ENCODE peak calls at places on chromosomes 7 and 10, in four cellular contexts. Z, Y, G and J are unnamed samples. For H3K36me3, the result is how much of the 10 kb centered on the place peaks cover.

GRCh38 chr10:18681366-18681765 is 22.1 kb downstream of the ARL5B start:
- DNase-seq in G (no peak), Y (no peak), Z (peak), J (no peak)

GRCh38 chr7:121352323-121352722 is 23.5 kb downstream of the WNT16 start:
- DNase-seq in Z (no peak), Y (no peak), G (no peak), J (no peak)

GRCh38 chr7:2757904-2758672 is 70.1 kb downstream of the AMZ1 start:
- DNase-seq in G (peak), Z (peak), Y (peak), J (peak)

GRCh38 chr7:30413864-30414263 is 64.7 kb downstream of the NOD1 start:
- DNase-seq in Z (no peak), Y (no peak), G (no peak), J (no peak)

GRCh38 chr10:89217057-89217990 is 10.2 kb upstream of the CH25H start:
- DNase-seq in G (peak), Y (peak), Z (peak), J (no peak)

GRCh38 chr10:24642921-24643678 is 80.6 kb downstream of the ARHGAP21 start:
- DNase-seq in Z (peak), Y (no peak), G (peak), J (no peak)

GRCh38 chr10:22824984-22825383 is 102.9 kb upstream of the ARMC3 start:
- DNase-seq in Y (no peak), G (no peak), Z (peak), J (no peak)

GRCh38 chr10:24393206-24393605 is 184.3 kb downstream of the KIAA1217 start:
- DNase-seq in Z (no peak), G (no peak), Y (no peak), J (no peak)

GRCh38 chr10:75431180-75432111 is at the start of gene LRMDA:
- DNase-seq in Y (no peak), Z (no peak), G (peak), J (peak)

GRCh38 chr10:11440250-11441150 is 170.9 kb downstream of the USP6NL start:
- DNase-seq in G (no peak), Z (no peak), Y (no peak), J (no peak)

GRCh38 chr10:44576715-44577191 is 191.9 kb upstream of the CXCL12 start:
- DNase-seq in Y (no peak), G (peak), Z (peak), J (no peak)

GRCh38 chr10:47438857-47439474 is 44.9 kb downstream of the ANXA8 start:
- DNase-seq in Y (no peak), Z (peak), G (no peak), J (no peak)

GRCh38 chr7:65307651-65308299 is 65.9 kb upstream of the ZNF92 start:
- DNase-seq in Y (no peak), G (peak), Z (peak), J (no peak)

GRCh38 chr10:112996462-112996861 is 46.4 kb downstream of the TCF7L2 start:
- DNase-seq in G (no peak), Z (no peak), Y (no peak), J (no peak)

GRCh38 chr10:70617798-70618568 is 15.4 kb upstream of the PRF1 start:
- DNase-seq in Y (no peak), G (no peak), Z (peak), J (no peak)

GRCh38 chr7:7969306-7970112 is 913 bp downstream of the GLCCI1 start:
- DNase-seq in Z (peak), Y (peak), G (peak), J (peak)

GRCh38 chr7:138861051-138861450 is 63.1 kb upstream of the ATP6V0A4 start:
- DNase-seq in Z (no peak), Y (no peak), G (no peak), J (no peak)

GRCh38 chr7:95772298-95772770 is at the start of gene DYNC1I1:
- DNase-seq in Y (peak), G (peak), Z (peak), J (peak)

GRCh38 chr7:7944619-7945282 is 23.8 kb upstream of the GLCCI1 start:
- DNase-seq in Z (no peak), G (no peak), Y (peak), J (no peak)

GRCh38 chr7:69782917-69783684 is 184.8 kb downstream of the AUTS2 start:
- DNase-seq in G (peak), Y (peak), Z (no peak), J (no peak)

GRCh38 chr7:129827467-129827990 is 125.2 kb downstream of the UBE2H start:
- DNase-seq in Z (no peak), G (no peak), Y (no peak), J (no peak)

GRCh38 chr10:74008212-74008731 is 10.4 kb downstream of the VCL start:
- DNase-seq in Y (no peak), Z (peak), G (no peak), J (no peak)

GRCh38 chr7:158740013-158740656 is 35.5 kb upstream of the NCAPG2 start:
- DNase-seq in Y (no peak), Z (peak), G (no peak), J (peak)

GRCh38 chr7:112362053-112362650 is 88.1 kb upstream of the IFRD1 start:
- DNase-seq in Z (no peak), G (no peak), Y (no peak), J (no peak)

GRCh38 chr7:38630720-38631673 is at the start of gene AMPH:
- DNase-seq in Y (peak), G (peak), Z (peak), J (peak)

GRCh38 chr7:146291900-146292299 is 175.3 kb downstream of the CNTNAP2 start:
- DNase-seq in G (no peak), Z (no peak), Y (no peak), J (no peak)

GRCh38 chr7:75776295-75776971 is 4.4 kb upstream of the CCL26 start:
- DNase-seq in G (no peak), Y (no peak), Z (peak), J (no peak)

GRCh38 chr7:106866298-106867281 is 1.5 kb downstream of the PIK3CG start:
- DNase-seq in Y (no peak), Z (no peak), G (no peak), J (peak)

GRCh38 chr10:133230387-133231195 is 574 bp downstream of the UTF1 start:
- DNase-seq in Y (no peak), G (no peak), Z (no peak), J (no peak)

GRCh38 chr7:138352570-138353461 is 107.2 kb upstream of the TRIM24 start:
- DNase-seq in Y (no peak), G (no peak), Z (no peak), J (no peak)

GRCh38 chr10:63413429-63413828 is 52.3 kb downstream of the JMJD1C start:
- DNase-seq in G (no peak), Z (no peak), Y (no peak), J (no peak)

DNA sequence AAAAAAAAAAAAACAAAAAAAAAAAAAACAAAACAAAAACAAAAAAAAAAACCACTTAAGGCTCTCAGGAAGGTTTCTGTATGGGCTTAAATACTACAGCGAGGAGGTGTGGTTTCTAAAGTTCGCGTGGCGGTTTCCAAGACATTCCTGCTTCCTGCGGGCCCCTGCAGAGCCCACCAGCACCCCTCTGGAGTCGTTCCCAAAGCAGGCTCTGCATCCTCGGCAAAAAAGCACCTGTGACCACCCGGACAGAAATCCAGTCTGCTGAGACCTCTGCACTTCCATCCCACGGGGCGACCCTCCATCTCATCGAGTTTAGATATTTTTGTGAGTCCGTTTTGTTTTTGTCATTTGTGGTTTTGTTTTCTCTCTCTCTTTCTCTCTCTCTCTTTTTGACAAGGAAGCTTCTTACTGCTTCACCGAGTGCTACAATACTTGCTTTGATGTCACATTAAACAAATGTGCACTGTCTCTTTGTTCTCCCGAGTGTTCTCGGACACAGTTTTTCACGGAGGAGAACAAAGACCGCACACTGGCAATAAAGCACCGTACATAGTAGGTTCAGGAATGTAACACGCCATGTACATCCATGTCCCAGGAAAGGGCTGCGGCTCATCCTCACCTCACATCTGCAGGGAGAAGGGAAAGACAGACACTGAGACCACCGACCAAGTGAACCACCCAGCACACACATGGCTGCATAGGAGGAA is 21.5 kb downstream of the PDGFA start:
- DNase-seq in G (no peak), Y (no peak), Z (no peak), J (no peak)
- H3K36me3 ChIP-seq in G (half or more), Y (under half), Z (under half), J (half or more)

DNA sequence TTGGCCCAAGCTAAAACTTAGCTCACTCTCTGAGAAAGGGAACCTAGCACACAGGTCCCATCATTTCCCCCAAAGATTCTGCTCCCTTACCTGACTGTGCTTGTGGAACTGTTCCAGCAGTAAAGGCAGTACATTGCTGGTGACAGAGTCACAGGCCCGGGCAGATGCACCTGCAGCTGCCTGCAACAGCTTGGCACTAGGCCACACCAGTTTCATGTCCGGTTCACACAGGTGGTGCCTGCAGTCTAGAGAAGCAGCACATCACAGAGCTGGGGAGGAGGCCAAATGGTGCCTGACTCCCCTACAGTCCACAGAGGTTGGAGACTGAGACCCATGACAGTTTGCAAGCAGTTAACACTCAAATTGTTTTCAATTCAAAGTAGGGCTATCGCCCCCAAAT is 22.2 kb downstream of the ZDHHC16 start:
- DNase-seq in G (no peak), Y (no peak), Z (no peak), J (no peak)
- H3K36me3 ChIP-seq in G (half or more), Y (half or more), Z (half or more), J (under half)

DNA sequence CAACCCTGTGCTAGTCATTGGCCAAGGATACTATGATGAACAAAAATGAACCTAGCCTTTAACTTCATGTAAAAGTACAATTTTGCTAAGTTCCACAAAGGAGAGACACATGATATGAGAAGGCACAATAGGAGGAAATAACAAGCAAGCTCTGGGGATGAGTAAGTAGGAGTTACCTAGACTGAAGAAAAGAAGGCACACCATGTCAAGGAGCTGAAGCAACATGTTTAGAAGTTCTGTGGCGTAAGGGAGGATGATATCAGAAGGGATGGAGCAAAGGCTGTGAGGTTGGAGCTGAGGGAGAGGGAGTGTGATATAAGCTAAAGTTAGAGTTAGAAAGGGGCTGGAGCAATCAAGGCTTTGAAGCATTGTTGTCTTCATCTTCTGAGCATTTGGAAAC is 25.6 kb downstream of the KIFBP start:
- DNase-seq in Z (peak), Y (no peak), G (no peak), J (no peak)
- H3K36me3 ChIP-seq in Z (under half), Y (half or more), G (half or more), J (under half)

DNA sequence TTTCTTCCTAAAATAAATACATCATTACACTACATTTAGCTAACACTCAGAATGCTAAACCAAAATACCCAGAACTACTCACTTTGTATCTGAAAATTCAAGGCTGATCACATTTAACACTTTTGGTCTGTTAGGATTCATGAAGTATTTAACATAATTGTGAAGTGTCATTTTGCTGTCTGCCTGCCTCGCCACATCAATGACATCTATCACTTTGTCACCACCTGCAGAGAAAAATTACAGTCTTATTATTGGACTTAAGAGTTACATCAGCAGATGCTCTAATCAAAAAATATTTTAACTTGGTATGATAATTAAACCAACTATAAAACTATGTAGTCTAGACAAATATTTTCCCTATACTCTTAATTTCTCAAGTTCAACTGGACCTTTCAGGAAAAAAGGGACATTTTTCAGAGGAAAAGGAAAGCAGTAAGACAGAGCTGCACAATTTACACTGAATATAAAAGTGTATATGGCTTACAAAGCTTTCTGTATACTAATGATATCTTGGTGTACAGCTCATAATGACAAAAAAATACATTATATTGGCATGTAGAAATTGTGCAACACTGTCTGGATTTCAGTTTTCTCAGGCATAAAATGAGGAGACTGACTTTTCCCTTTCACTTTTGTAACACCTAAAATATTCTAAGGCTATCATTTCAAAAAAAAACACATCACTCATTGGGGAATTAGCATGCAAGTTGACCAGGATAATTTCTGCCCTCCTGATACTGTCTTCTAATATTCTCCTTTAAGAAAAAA is 49.2 kb downstream of the KDM7A start:
- DNase-seq in G (no peak), Z (no peak), Y (no peak), J (no peak)
- H3K36me3 ChIP-seq in G (half or more), Z (under half), Y (under half), J (half or more)

GRCh38 chr10:95375418-95375817 is 84.6 kb upstream of the PDLIM1 start:
- DNase-seq in Z (no peak), G (no peak), Y (no peak), J (no peak)
- H3K36me3 ChIP-seq in Z (under half), G (half or more), Y (half or more), J (under half)

GRCh38 chr10:96524745-96525144 is 11.0 kb upstream of the TLL2 start:
- DNase-seq in Z (no peak), G (no peak), Y (no peak), J (no peak)

GRCh38 chr10:96532523-96532922 is 18.8 kb upstream of the TLL2 start:
- DNase-seq in Y (no peak), G (no peak), Z (peak), J (no peak)

DNA sequence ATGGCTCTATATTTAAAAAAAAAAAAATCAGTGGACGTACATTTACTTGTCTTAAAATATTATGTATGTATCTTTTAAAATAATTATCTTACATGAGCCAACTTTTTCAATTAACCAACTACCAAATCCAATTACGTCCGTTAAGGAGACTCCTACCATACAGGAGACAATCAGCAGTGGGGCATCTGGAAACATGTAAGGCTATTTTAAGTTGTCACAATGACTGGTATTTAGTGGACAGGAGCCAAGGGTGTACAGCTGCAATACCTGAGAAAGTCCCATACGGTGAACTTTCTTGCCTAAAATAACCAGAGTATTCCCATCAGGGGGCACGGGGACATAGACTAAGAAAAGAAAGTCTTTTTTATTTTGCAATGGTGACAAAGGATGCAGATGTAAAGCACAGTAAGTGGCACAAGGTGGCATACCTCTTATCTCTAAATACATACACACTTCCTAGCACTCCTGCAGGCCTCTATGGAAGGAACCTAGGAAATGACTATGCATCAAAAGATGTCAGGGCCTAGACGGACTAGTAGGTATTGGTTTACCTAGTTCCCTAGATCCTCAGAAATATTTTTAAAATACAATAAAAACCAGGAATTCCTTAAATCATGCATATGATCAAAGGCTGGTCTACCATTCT is 16.0 kb upstream of the TLL2 start:
- DNase-seq in G (no peak), Z (no peak), Y (no peak), J (no peak)
- H3K36me3 ChIP-seq in G (half or more), Z (under half), Y (under half), J (under half)

DNA sequence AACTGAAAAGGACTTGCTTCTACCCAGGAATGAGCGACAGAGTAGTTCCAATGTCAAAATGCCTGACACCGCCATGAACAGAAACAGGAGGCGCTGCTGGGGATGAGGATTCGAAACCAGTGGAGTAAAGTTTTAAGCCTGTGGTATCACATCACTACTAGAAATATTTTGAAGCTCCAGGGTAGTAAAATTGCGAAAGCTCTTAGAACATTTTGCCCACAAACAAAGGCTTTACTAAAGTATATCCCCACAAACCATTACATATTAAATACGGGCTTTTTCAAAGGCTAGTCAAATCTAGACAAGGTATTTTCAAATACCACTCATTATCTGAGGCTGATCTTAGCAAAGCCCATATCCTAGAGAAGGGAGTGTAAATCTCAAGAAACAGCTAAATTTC is 2.4 kb downstream of the PRDX3 start:
- DNase-seq in Z (no peak), G (no peak), Y (no peak), J (no peak)
- H3K36me3 ChIP-seq in Z (under half), G (under half), Y (under half), J (under half)

DNA sequence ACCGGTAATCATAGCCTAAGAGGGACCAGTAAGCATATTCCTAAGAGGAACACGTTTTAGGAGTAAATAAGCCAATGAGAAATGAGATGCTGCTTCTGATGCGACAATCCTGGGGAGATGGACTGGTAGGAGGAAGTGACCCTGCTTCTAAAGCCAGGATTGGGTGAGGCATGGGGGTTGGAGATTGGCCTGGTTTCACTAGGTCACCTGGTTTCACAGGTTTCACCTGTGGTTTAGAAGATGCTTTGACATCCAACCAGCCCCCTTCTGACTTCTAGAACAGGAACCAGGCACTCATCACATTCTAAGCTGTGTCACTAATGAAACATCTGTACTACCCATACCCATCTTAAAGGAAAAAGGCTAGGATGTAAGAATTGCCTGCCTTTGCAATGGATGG is 53.0 kb upstream of the BAMBI start:
- DNase-seq in Y (no peak), Z (no peak), G (no peak), J (no peak)
- H3K36me3 ChIP-seq in Y (under half), Z (under half), G (under half), J (under half)

GRCh38 chr7:127928852-127929251 is 102.4 kb downstream of the LRRC4 start:
- DNase-seq in Z (no peak), Y (no peak), G (no peak), J (no peak)

GRCh38 chr7:127933116-127933515 is 98.1 kb downstream of the LRRC4 start:
- DNase-seq in Y (no peak), Z (peak), G (no peak), J (no peak)

GRCh38 chr7:127928222-127928621 is 103.0 kb downstream of the LRRC4 start:
- DNase-seq in G (no peak), Z (no peak), Y (no peak), J (no peak)

GRCh38 chr7:127932496-127932895 is 98.7 kb downstream of the LRRC4 start:
- DNase-seq in G (no peak), Z (no peak), Y (no peak), J (no peak)

GRCh38 chr7:127930341-127931328 is 100.6 kb downstream of the LRRC4 start:
- DNase-seq in Z (no peak), Y (no peak), G (no peak), J (no peak)
- H3K36me3 ChIP-seq in Z (under half), Y (under half), G (under half), J (under half)

GRCh38 chr10:6216916-6217315 is 14.2 kb downstream of the PFKFB3 start:
- DNase-seq in Z (no peak), G (no peak), Y (no peak), J (no peak)
- H3K36me3 ChIP-seq in Z (half or more), G (half or more), Y (half or more), J (half or more)